ENCODE peak calls at places on chromosomes 13 and 19, in nine cellular contexts. E is H1; Q is upper lobe of right lung; T is cardiac muscle cell; Z is IMR-90; J is tibial nerve; N is fibroblast of lung; D is CD4-positive, alpha-beta memory T cell; H is mesenchymal stem cell. C is an unnamed sample. For H3K4me1, the result is how much of the 10 kb centered on the place peaks cover.

GRCh38 chr19:3420909-3421619 is 54.7 kb downstream of the NFIC start:
- DNase-seq in Z (no peak), E (no peak), N (no peak), D (no peak), H (no peak), T (no peak), Q (no peak), J (no peak), C (peak)

GRCh38 chr13:60642552-60642951 is 245.5 kb downstream of the TDRD3 start:
- DNase-seq in Q (no peak), E (no peak), Z (no peak), D (no peak), T (peak), H (no peak), N (no peak), J (no peak), C (no peak)

GRCh38 chr19:33895366-33895765 is 98.7 kb downstream of the KCTD15 start:
- DNase-seq in Z (no peak), T (no peak), Q (no peak), J (no peak), H (no peak), N (no peak), D (no peak), E (no peak), C (no peak)

GRCh38 chr19:8571006-8571411 is 6.2 kb downstream of the MYO1F start:
- DNase-seq in J (no peak), Q (peak), H (peak), T (peak), Z (peak), E (no peak), D (peak), N (peak), C (peak)

GRCh38 chr13:110485604-110486003 is 75.9 kb downstream of the RAB20 start:
- DNase-seq in E (peak), D (no peak), H (peak), T (peak), Q (no peak), Z (no peak), J (no peak), N (no peak), C (no peak)

GRCh38 chr19:15466851-15467733 is 2.7 kb upstream of the RASAL3 start:
- DNase-seq in Q (no peak), Z (peak), T (peak), N (no peak), H (peak), E (no peak), J (no peak), D (peak), C (peak)

GRCh38 chr19:41235480-41235879 is 16.5 kb downstream of the AXL start:
- DNase-seq in Q (no peak), J (no peak), Z (no peak), E (no peak), D (no peak), T (no peak), H (no peak), N (no peak), C (no peak)

GRCh38 chr19:32830231-32831014 is 39.1 kb downstream of the SLC7A9 start:
- DNase-seq in J (no peak), Q (no peak), Z (peak), D (no peak), N (peak), H (peak), E (no peak), T (peak), C (peak)

GRCh38 chr13:43516401-43516826 is 270.4 kb downstream of the ENOX1 start:
- DNase-seq in H (peak), D (no peak), Z (peak), E (no peak), J (peak), Q (no peak), T (peak), N (peak), C (no peak)

GRCh38 chr19:15913384-15913783 is 15.5 kb upstream of the CYP4F2 start:
- DNase-seq in Z (no peak), H (no peak), N (no peak), T (no peak), D (no peak), Q (no peak), J (no peak), E (no peak), C (no peak)

GRCh38 chr19:28537896-28538295 is 675.1 kb downstream of the UQCRFS1 start:
- DNase-seq in H (no peak), Q (no peak), E (no peak), J (no peak), D (no peak), T (no peak), N (no peak), Z (no peak), C (no peak)

GRCh38 chr19:15195987-15196682 is 4.7 kb downstream of the NOTCH3 start:
- DNase-seq in N (no peak), T (peak), H (no peak), E (peak), D (no peak), J (no peak), Z (no peak), Q (peak), C (peak)

GRCh38 chr19:4066176-4066606 is 508 bp downstream of the ZBTB7A start:
- DNase-seq in E (peak), H (no peak), J (no peak), T (no peak), Z (no peak), Q (peak), D (no peak), N (no peak), C (no peak)

GRCh38 chr13:110869805-110870706 is 44.8 kb downstream of the ANKRD10 start:
- DNase-seq in D (no peak), Z (peak), J (peak), E (peak), T (peak), Q (peak), H (peak), N (peak), C (peak)

GRCh38 chr19:39818626-39819097 is 15.3 kb downstream of the DYRK1B start:
- DNase-seq in T (no peak), Q (no peak), H (no peak), E (no peak), N (no peak), J (no peak), D (no peak), Z (no peak), C (no peak)

GRCh38 chr19:16327911-16328823 is 3.5 kb downstream of the KLF2 start:
- DNase-seq in H (peak), E (no peak), Q (peak), N (peak), D (peak), J (peak), T (peak), Z (peak), C (peak)

GRCh38 chr13:45817833-45818232 is 33.7 kb downstream of the SIAH3 start:
- DNase-seq in H (no peak), D (no peak), Q (no peak), J (no peak), N (peak), E (no peak), T (peak), Z (no peak), C (no peak)

GRCh38 chr19:35228177-35228930 is at the start of gene FAM187B:
- DNase-seq in N (no peak), E (no peak), J (no peak), Q (peak), D (no peak), T (no peak), Z (no peak), H (no peak), C (no peak)

GRCh38 chr19:3518231-3518630 is 12.1 kb downstream of the FZR1 start:
- DNase-seq in D (no peak), H (no peak), T (no peak), E (no peak), N (no peak), Q (no peak), Z (no peak), J (no peak), C (no peak)

GRCh38 chr13:73662833-73663232 is 471.4 kb downstream of the KLF12 start:
- DNase-seq in Z (no peak), H (no peak), Q (no peak), T (no peak), N (no peak), J (no peak), E (no peak), D (no peak), C (no peak)

GRCh38 chr13:32022292-32022691 is 9.3 kb upstream of the FRY start:
- DNase-seq in T (no peak), Q (no peak), J (no peak), E (no peak), D (no peak), H (peak), N (peak), Z (no peak), C (no peak)

GRCh38 chr13:111414341-111414740 is 93.9 kb downstream of the TEX29 start:
- DNase-seq in N (no peak), E (no peak), H (no peak), J (no peak), D (no peak), Q (no peak), T (no peak), Z (no peak), C (no peak)

GRCh38 chr13:35855531-35856019 is 275.6 kb downstream of the DCLK1 start:
- DNase-seq in N (no peak), E (peak), T (no peak), J (no peak), D (no peak), H (no peak), Z (no peak), Q (no peak), C (no peak)

GRCh38 chr13:73166204-73166603 is 107.4 kb downstream of the KLF5 start:
- DNase-seq in D (no peak), H (no peak), Q (no peak), E (no peak), T (no peak), Z (no peak), J (no peak), N (no peak), C (no peak)

DNA sequence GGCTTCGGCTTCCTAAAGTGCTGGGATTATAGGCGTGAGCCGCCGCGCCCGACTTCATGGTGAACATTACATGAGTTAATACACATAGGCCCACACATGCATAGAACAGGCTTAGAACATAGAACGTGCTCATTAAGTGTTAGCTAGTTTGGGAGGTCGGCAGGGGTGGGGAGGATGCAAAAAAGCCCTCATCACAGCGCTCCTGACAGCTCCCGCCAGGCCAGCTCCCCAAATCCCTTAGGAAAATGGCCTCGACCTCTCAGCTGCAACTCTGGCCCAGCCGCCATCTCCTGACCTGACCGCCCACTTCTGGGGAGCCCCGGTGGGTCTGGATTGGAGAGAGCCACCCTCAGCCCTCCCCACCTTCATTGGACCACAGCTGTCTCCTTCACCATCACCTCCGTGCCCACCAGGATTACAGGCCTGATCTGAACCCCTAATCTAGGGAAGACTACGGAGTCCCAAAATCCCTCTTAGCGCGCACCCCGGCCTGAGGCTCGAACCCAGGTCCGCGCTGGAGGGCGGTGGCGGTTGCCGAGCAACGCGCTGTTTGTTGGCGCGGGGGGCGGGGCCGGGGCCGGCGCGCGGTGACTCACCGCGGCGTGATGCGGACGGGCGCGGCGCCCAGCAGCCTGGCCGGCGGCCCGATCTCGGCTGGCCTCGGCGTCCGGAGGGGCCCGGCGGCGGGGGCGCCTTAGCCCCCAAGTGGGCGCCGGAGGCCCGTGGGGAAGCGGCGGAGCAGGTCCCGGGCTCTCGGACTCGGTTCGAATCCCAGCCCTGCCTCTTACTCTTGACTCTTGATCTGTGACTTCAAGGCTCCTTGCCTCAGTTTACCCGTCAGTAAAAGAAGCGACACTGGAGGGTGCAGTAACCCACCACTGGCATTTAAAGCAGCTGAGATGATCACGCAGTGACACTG is 26.7 kb upstream of the NANOS3 start:
- DNase-seq in E (peak), Q (peak), Z (peak), H (peak), T (peak), N (peak), D (peak), J (peak), C (peak)
- H3K4me1 ChIP-seq in E (under half), Q (half or more), Z (under half), H (under half), T (under half), N (under half), D (under half), J (under half), C (half or more)

GRCh38 chr13:97241761-97242160 is 19.6 kb downstream of the MBNL2 start:
- DNase-seq in Q (no peak), D (no peak), H (no peak), J (no peak), E (no peak), T (no peak), N (no peak), Z (no peak), C (no peak)
- H3K4me1 ChIP-seq in Q (half or more), D (under half), H (under half), J (under half), E (under half), T (under half), N (under half), Z (under half), C (under half)

GRCh38 chr13:101451641-101452040 is 834 bp upstream of the ITGBL1 start:
- DNase-seq in Q (no peak), N (peak), Z (no peak), T (no peak), J (no peak), H (no peak), E (no peak), D (no peak), C (no peak)
- H3K4me1 ChIP-seq in Q (under half), N (under half), Z (under half), T (under half), J (under half), H (under half), E (under half), D (under half), C (half or more)

GRCh38 chr13:113898391-113898790 is 34.5 kb upstream of the GAS6 start:
- DNase-seq in T (no peak), H (no peak), J (no peak), N (no peak), E (no peak), D (no peak), Q (no peak), Z (no peak), C (no peak)
- H3K4me1 ChIP-seq in T (under half), H (under half), J (under half), N (under half), E (under half), D (under half), Q (under half), Z (under half), C (under half)

GRCh38 chr13:27358420-27358819 is 66.0 kb upstream of the GTF3A start:
- DNase-seq in N (no peak), J (no peak), D (no peak), H (no peak), T (no peak), E (no peak), Z (no peak), Q (no peak), C (no peak)
- H3K4me1 ChIP-seq in N (under half), J (under half), D (under half), H (under half), T (under half), E (under half), Z (under half), Q (under half), C (under half)

GRCh38 chr19:46613525-46613924 is 11.4 kb downstream of the PTGIR start:
- DNase-seq in E (no peak), D (peak), T (no peak), Z (no peak), Q (no peak), N (no peak), J (no peak), H (no peak), C (no peak)
- H3K4me1 ChIP-seq in E (under half), D (half or more), T (under half), Z (under half), Q (under half), N (under half), J (under half), H (under half), C (under half)

GRCh38 chr19:47886010-47886559 is at the start of gene SULT2A1:
- DNase-seq in Q (no peak), Z (no peak), H (no peak), T (no peak), E (no peak), D (no peak), J (no peak), N (no peak), C (no peak)

GRCh38 chr19:47895165-47895782 is 9.2 kb upstream of the SULT2A1 start:
- DNase-seq in H (no peak), Z (no peak), J (no peak), N (no peak), T (peak), E (no peak), D (no peak), Q (no peak), C (no peak)

GRCh38 chr19:47891622-47891922 is 5.5 kb upstream of the SULT2A1 start:
- DNase-seq in H (no peak), D (no peak), E (no peak), Z (no peak), T (no peak), Q (no peak), N (no peak), J (no peak), C (peak)

GRCh38 chr19:47891923-47892666 is 6.0 kb upstream of the SULT2A1 start:
- DNase-seq in N (no peak), H (peak), Z (no peak), D (no peak), J (no peak), E (no peak), Q (no peak), T (peak), C (peak)

GRCh38 chr19:47890865-47891621 is 4.9 kb upstream of the SULT2A1 start:
- DNase-seq in H (no peak), N (no peak), Q (no peak), J (no peak), T (no peak), D (no peak), E (no peak), Z (no peak), C (no peak)
- H3K4me1 ChIP-seq in H (under half), N (under half), Q (under half), J (under half), T (under half), D (under half), E (under half), Z (under half), C (under half)

GRCh38 chr19:45382426-45382825 is 12.1 kb upstream of the ERCC2 start:
- DNase-seq in T (no peak), J (no peak), D (no peak), Z (no peak), N (no peak), H (no peak), Q (no peak), E (no peak), C (peak)

GRCh38 chr19:45376045-45376724 is 5.8 kb upstream of the ERCC2 start:
- DNase-seq in N (peak), T (peak), H (peak), J (peak), Q (no peak), D (no peak), E (peak), Z (peak), C (peak)

GRCh38 chr19:45385392-45386221 is 15.2 kb upstream of the ERCC2 start:
- DNase-seq in T (no peak), N (no peak), Q (no peak), J (no peak), Z (no peak), H (no peak), D (no peak), E (peak), C (peak)

DNA sequence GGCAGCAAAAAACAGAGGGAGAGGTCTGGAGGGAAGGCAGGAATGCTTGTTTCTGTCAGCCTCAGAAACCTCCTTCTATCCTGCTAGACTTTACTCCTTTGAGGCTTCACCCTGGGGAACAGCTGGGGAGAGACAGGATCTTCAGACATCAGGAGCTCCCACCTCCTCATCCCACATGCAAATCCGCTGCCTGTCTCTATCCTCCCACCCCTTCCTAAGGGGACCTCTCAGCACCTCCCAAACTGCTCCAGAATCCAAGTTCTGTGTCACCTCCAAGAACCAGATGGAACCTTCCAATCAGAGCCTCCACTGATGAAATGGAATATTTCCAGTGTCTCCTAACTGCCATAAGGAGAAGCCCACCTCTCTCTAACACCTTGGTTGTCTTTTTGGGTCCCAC is 9.7 kb upstream of the ERCC2 start:
- DNase-seq in D (no peak), Z (no peak), E (no peak), J (no peak), N (no peak), H (no peak), T (no peak), Q (no peak), C (peak)
- H3K4me1 ChIP-seq in D (under half), Z (under half), E (under half), J (under half), N (under half), H (under half), T (under half), Q (under half), C (under half)

C was measured in osteoblast.